ENCODE peak calls at places on chromosomes 5 and 9, in seven cellular contexts. Q is substantia nigra; Z is AML-193; E is hypothalamus; O is OCI-LY7; N is activated T-cell treated with anti-CD3 and anti-CD28 coated beads, Interleukin-2, amount 50 U/mL, for 48 hours; F is EH. G is an unnamed sample.

GRCh38 chr5:3139596-3139995 is 388.1 kb upstream of the IRX2 start:
- DNase-seq in Q (no peak), Z (no peak), E (no peak), O (no peak), N (no peak), F (no peak), G (no peak)

GRCh38 chr9:35538361-35539234 is 48.7 kb downstream of the RUSC2 start:
- DNase-seq in Q (peak), Z (no peak), E (peak), O (no peak), N (no peak), F (peak), G (no peak)

GRCh38 chr5:72842816-72843215 is 26.4 kb downstream of the TNPO1 start:
- DNase-seq in Q (no peak), Z (peak), E (no peak), O (peak), N (no peak), F (peak), G (no peak)

GRCh38 chr9:12847591-12847990 is 72.8 kb downstream of the LURAP1L start:
- DNase-seq in Q (no peak), Z (no peak), E (no peak), O (no peak), N (no peak), F (peak), G (no peak)

GRCh38 chr9:18675973-18676372 is 202.0 kb downstream of the ADAMTSL1 start:
- DNase-seq in Q (no peak), Z (no peak), E (no peak), O (no peak), N (no peak), F (no peak), G (no peak)

GRCh38 chr5:68534131-68534940 is 318.8 kb downstream of the PIK3R1 start:
- DNase-seq in Q (peak), Z (no peak), E (peak), O (no peak), N (no peak), F (peak), G (no peak)

GRCh38 chr5:170407062-170407461 is 17.9 kb upstream of the KCNMB1 start:
- DNase-seq in Q (no peak), Z (no peak), E (no peak), O (no peak), N (no peak), F (no peak), G (no peak)

GRCh38 chr5:6759401-6759800 is 46.2 kb downstream of the TENT4A start:
- DNase-seq in Q (no peak), Z (no peak), E (no peak), O (no peak), N (no peak), F (peak), G (no peak)

GRCh38 chr5:64384761-64385160 is 121.1 kb upstream of the RGS7BP start:
- DNase-seq in Q (no peak), Z (peak), E (no peak), O (peak), N (no peak), F (peak), G (no peak)

GRCh38 chr5:19616821-19617220 is 371.2 kb downstream of the CDH18 start:
- DNase-seq in Q (no peak), Z (no peak), E (no peak), O (no peak), N (no peak), F (no peak), G (no peak)

GRCh38 chr5:172411423-172412111 is 42.8 kb downstream of the SH3PXD2B start:
- DNase-seq in Q (no peak), Z (no peak), E (no peak), O (no peak), N (peak), F (peak), G (no peak)

GRCh38 chr5:102670224-102670836 is 84.8 kb upstream of the PAM start:
- DNase-seq in Q (no peak), Z (peak), E (no peak), O (no peak), N (peak), F (peak), G (no peak)

GRCh38 chr9:36346578-36346977 is 53.5 kb downstream of the RNF38 start:
- DNase-seq in Q (no peak), Z (no peak), E (no peak), O (no peak), N (no peak), F (no peak), G (no peak)

GRCh38 chr5:139744471-139745120 is 51.0 kb upstream of the PSD2 start:
- DNase-seq in Q (peak), Z (no peak), E (no peak), O (no peak), N (no peak), F (no peak), G (peak)

GRCh38 chr9:84170521-84171141 is 169.9 kb downstream of the SLC28A3 start:
- DNase-seq in Q (no peak), Z (no peak), E (no peak), O (no peak), N (no peak), F (peak), G (peak)

GRCh38 chr9:89481161-89481915 is 16.6 kb downstream of the SEMA4D start:
- DNase-seq in Q (no peak), Z (no peak), E (no peak), O (peak), N (peak), F (no peak), G (no peak)

GRCh38 chr5:41252036-41252435 is 38.7 kb upstream of the C6 start:
- DNase-seq in Q (no peak), Z (no peak), E (no peak), O (no peak), N (no peak), F (peak), G (no peak)

GRCh38 chr9:13806731-13807130 is 507.2 kb downstream of the NFIB start:
- DNase-seq in Q (no peak), Z (no peak), E (no peak), O (no peak), N (no peak), F (no peak), G (no peak)

GRCh38 chr5:133244242-133244641 is 192.4 kb downstream of the HSPA4 start:
- DNase-seq in Q (no peak), Z (no peak), E (no peak), O (peak), N (no peak), F (no peak), G (no peak)

GRCh38 chr5:146390469-146390868 is 51.8 kb downstream of the POU4F3 start:
- DNase-seq in Q (no peak), Z (no peak), E (no peak), O (no peak), N (no peak), F (no peak), G (no peak)

GRCh38 chr9:13113201-13113600 is 166.3 kb downstream of the MPDZ start:
- DNase-seq in Q (no peak), Z (no peak), E (no peak), O (no peak), N (no peak), F (peak), G (no peak)

GRCh38 chr5:134833340-134834032 is 12.3 kb upstream of the C5orf24 start:
- DNase-seq in Q (no peak), Z (no peak), E (no peak), O (no peak), N (no peak), F (peak), G (peak)

G was measured in skeletal muscle cell.